ENCODE peak calls at places on chromosomes 3 and 15, in five cellular contexts. P is SK-N-SH, B is K562, E is HCT116, Y is HepG2. H is an unnamed sample.

GRCh38 chr3:105166893-105167292 is 199.8 kb upstream of the ALCAM start:
- DNase-seq in P (no peak), B (no peak), E (no peak), Y (no peak), H (no peak)

GRCh38 chr15:58469432-58470353 is 37.9 kb downstream of the LIPC start:
- DNase-seq in P (no peak), B (no peak), E (peak), Y (peak), H (peak)

GRCh38 chr15:101619615-101619865 is 32.6 kb downstream of the TM2D3 start:
- DNase-seq in P (no peak), B (no peak), E (no peak), Y (no peak), H (no peak)

GRCh38 chr15:64912926-64913325 is 1.2 kb downstream of the ANKDD1A start:
- DNase-seq in P (peak), B (no peak), E (no peak), Y (no peak), H (no peak)

GRCh38 chr15:100346866-100347512 is 5.2 kb upstream of the ADAMTS17 start:
- DNase-seq in P (no peak), B (no peak), E (no peak), Y (no peak), H (no peak)

GRCh38 chr3:187243933-187244564 is 46.8 kb downstream of the RTP1 start:
- DNase-seq in P (no peak), B (no peak), E (no peak), Y (no peak), H (no peak)

GRCh38 chr15:73957276-73957675 is 31.0 kb downstream of the LOXL1 start:
- DNase-seq in P (no peak), B (no peak), E (no peak), Y (no peak), H (no peak)

GRCh38 chr3:127588675-127589577 is 1.6 kb downstream of the TPRA1 start:
- DNase-seq in P (no peak), B (peak), E (no peak), Y (peak), H (no peak)

GRCh38 chr3:169456900-169457299 is 206.6 kb downstream of the MECOM start:
- DNase-seq in P (no peak), B (no peak), E (no peak), Y (no peak), H (no peak)

GRCh38 chr15:48580736-48581135 is 64.8 kb downstream of the FBN1 start:
- DNase-seq in P (no peak), B (no peak), E (no peak), Y (no peak), H (no peak)

GRCh38 chr15:98946301-98947255 is 61.0 kb downstream of the PGPEP1L start:
- DNase-seq in P (no peak), B (no peak), E (no peak), Y (no peak), H (no peak)

GRCh38 chr15:35379972-35380371 is 166.0 kb downstream of the DPH6 start:
- DNase-seq in P (no peak), B (no peak), E (no peak), Y (no peak), H (no peak)

GRCh38 chr3:124811441-124811840 is 75.7 kb downstream of the ITGB5 start:
- DNase-seq in P (no peak), B (no peak), E (no peak), Y (no peak), H (no peak)

GRCh38 chr3:184676927-184677326 is 34.9 kb downstream of the MAGEF1 start:
- DNase-seq in P (no peak), B (no peak), E (no peak), Y (no peak), H (no peak)

GRCh38 chr15:69857246-69857645 is 240.5 kb downstream of the TLE3 start:
- DNase-seq in P (no peak), B (no peak), E (no peak), Y (no peak), H (no peak)

GRCh38 chr3:113575191-113575590 is 42.8 kb downstream of the SIDT1 start:
- DNase-seq in P (no peak), B (no peak), E (no peak), Y (no peak), H (no peak)

GRCh38 chr3:138862924-138863775 is 28.4 kb upstream of the PIK3CB start:
- DNase-seq in P (no peak), B (peak), E (peak), Y (peak), H (peak)

GRCh38 chr15:92904832-92905640 is 4.9 kb downstream of the CHD2 start:
- DNase-seq in P (no peak), B (no peak), E (no peak), Y (no peak), H (no peak)

GRCh38 chr15:83565553-83566159 is 88.3 kb upstream of the ADAMTSL3 start:
- DNase-seq in P (peak), B (peak), E (peak), Y (peak), H (peak)

GRCh38 chr15:58159827-58160386 is 21.7 kb downstream of the AQP9 start:
- DNase-seq in P (no peak), B (no peak), E (no peak), Y (no peak), H (no peak)

GRCh38 chr15:33699691-33700447 is 268.4 kb upstream of the CHRM5 start:
- DNase-seq in P (peak), B (no peak), E (no peak), Y (peak), H (no peak)

GRCh38 chr3:189862385-189863023 is 231.3 kb downstream of the TP63 start:
- DNase-seq in P (no peak), B (no peak), E (no peak), Y (no peak), H (no peak)

GRCh38 chr3:11917051-11917450 is 70.4 kb upstream of the TAMM41 start:
- DNase-seq in P (no peak), B (no peak), E (no peak), Y (no peak), H (no peak)

GRCh38 chr3:194308635-194309213 is 42.4 kb downstream of the CPN2 start:
- DNase-seq in P (no peak), B (no peak), E (no peak), Y (no peak), H (no peak)

GRCh38 chr3:159929181-159929893 is 59.3 kb upstream of the IL12A start:
- DNase-seq in P (no peak), B (no peak), E (no peak), Y (peak), H (no peak)

GRCh38 chr3:149479621-149480325 is 5.3 kb downstream of the TM4SF4 start:
- DNase-seq in P (no peak), B (no peak), E (no peak), Y (no peak), H (no peak)

GRCh38 chr3:24287728-24288450 is 206.8 kb downstream of the THRB start:
- DNase-seq in P (no peak), B (no peak), E (no peak), Y (no peak), H (no peak)

GRCh38 chr3:86993704-86994103 is 2.8 kb upstream of the VGLL3 start:
- DNase-seq in P (no peak), B (no peak), E (no peak), Y (no peak), H (no peak)

GRCh38 chr3:86998551-86998950 is 7.6 kb upstream of the VGLL3 start:
- DNase-seq in P (no peak), B (no peak), E (no peak), Y (no peak), H (no peak)

GRCh38 chr3:86991840-86992430 is 986 bp upstream of the VGLL3 start:
- DNase-seq in P (no peak), B (no peak), E (no peak), Y (no peak), H (no peak)

GRCh38 chr3:86996261-86996955 is 5.5 kb upstream of the VGLL3 start:
- DNase-seq in P (no peak), B (no peak), E (no peak), Y (no peak), H (no peak)

DNA sequence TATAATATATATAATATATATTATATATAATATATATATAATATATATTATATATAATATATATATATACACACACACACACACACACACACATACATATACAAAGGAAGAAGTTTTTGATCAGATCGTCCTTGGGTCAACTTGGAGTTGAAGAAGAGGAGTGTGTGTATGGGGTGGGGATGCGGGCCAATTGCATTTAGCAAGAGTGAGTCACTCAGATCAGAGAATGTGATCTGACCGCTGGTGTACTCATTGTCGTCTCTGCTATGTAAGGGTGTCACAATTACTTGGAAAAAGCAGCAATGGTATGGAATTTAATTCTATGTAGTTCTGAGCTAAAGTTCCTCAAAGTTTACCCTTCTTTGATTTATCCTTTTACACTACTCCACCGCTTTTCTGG is 4.6 kb upstream of the VGLL3 start:
- DNase-seq in P (no peak), B (no peak), E (peak), Y (no peak), H (no peak)
- TF ChIP-seq YY1 in P (no peak), B (no peak), E (no peak), Y (no peak), H (no peak)

DNA sequence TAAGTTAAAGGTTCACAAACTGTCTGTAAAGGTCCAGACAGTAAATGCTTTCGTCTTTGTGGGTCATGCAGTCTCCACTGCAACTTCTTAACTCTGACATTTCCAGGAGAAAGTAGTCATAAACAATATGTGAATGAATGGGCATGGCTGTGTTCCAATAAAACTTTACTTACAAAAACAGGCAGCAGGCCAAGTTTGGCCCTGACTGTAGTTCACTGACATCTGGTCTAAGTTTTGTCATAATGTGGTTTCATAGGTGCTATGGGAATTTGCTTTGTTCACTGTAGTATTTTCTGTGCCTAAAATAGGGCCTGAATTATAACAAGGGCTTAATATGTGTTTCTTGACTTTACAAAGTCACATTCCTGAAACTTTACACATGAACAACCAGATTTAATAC is 186.0 kb upstream of the KBTBD8 start:
- DNase-seq in P (no peak), B (no peak), E (no peak), Y (no peak), H (no peak)
- TF ChIP-seq YY1 in P (no peak), B (no peak), E (no peak), Y (no peak), H (no peak)

GRCh38 chr3:71972031-71972430 is 187.1 kb upstream of the PROK2 start:
- DNase-seq in P (no peak), B (no peak), E (no peak), Y (no peak), H (no peak)
- TF ChIP-seq YY1 in P (no peak), B (no peak), E (no peak), Y (no peak), H (no peak)

DNA sequence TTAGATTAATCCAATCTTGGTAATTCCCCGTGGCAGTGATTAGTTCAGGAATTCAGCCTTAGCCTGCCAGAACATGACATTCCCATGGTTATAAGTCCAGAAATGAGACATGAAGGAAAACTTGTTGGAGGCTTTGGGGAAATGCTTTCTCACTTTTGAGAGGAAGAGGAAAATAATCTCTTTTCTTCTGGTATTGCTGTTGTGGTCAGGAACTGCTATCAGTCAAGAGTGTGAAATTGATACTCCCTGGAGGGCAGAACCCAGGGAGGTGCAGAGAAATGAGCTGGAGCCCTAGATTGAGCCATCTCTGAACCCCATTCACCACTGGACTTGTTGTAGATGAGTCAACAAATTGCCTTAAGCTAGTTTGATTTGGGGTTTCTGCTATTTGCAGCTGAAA is 38.6 kb upstream of the APH1B start:
- DNase-seq in P (no peak), B (no peak), E (no peak), Y (no peak), H (no peak)
- TF ChIP-seq YY1 in P (no peak), B (no peak), E (no peak), Y (no peak), H (no peak)

H was measured in NT2/D1.